ENCODE peak calls at places on chromosome 16, in nine cellular contexts. J is effector memory CD4-positive, alpha-beta T cell; S is mesendoderm; L is PC-3; E is CD8-positive, alpha-beta T cell; X is heart left ventricle; N is Peyer's patch; C is uterus; W is small intestine. Q is an unnamed sample.

GRCh38 chr16:63618896-63619295 is 1503.0 kb downstream of the CDH11 start:
- DNase-seq in C (no peak), L (no peak), N (no peak), X (no peak), S (no peak), E (no peak), J (no peak), W (no peak), Q (no peak)

GRCh38 chr16:47925811-47926460 is 229.9 kb downstream of the ABCC12 start:
- DNase-seq in S (no peak), J (no peak), L (peak), E (no peak), C (no peak), N (no peak), W (no peak), X (no peak), Q (no peak)

GRCh38 chr16:19115148-19116021 is 1.6 kb downstream of the ITPRIPL2 start:
- DNase-seq in W (no peak), E (no peak), L (no peak), C (no peak), J (no peak), X (peak), S (peak), N (no peak), Q (peak)

GRCh38 chr16:48374255-48374654 is 11.0 kb downstream of the SIAH1 start:
- DNase-seq in X (no peak), J (no peak), S (no peak), W (no peak), N (no peak), C (no peak), E (no peak), L (no peak), Q (no peak)

GRCh38 chr16:66926171-66926570 is 836 bp upstream of the RRAD start:
- DNase-seq in C (no peak), X (peak), S (no peak), E (no peak), W (no peak), L (no peak), N (no peak), J (no peak), Q (no peak)

GRCh38 chr16:19583665-19584300 is 28.3 kb downstream of the VPS35L start:
- DNase-seq in J (no peak), C (no peak), S (peak), E (no peak), L (peak), N (peak), W (peak), X (no peak), Q (no peak)

GRCh38 chr16:67245674-67246080 is 1.6 kb downstream of the FHOD1 start:
- DNase-seq in W (peak), S (no peak), J (no peak), N (no peak), X (no peak), L (peak), E (no peak), C (no peak), Q (no peak)

GRCh38 chr16:11410382-11411058 is 65.3 kb downstream of the RMI2 start:
- DNase-seq in X (peak), E (no peak), L (no peak), C (no peak), W (no peak), J (no peak), S (no peak), N (no peak), Q (peak)

GRCh38 chr16:72203401-72203800 is 31.4 kb upstream of the PMFBP1 start:
- DNase-seq in C (no peak), W (no peak), L (peak), X (peak), J (no peak), E (no peak), N (no peak), S (no peak), Q (peak)

GRCh38 chr16:78705694-78706093 is 606.2 kb downstream of the WWOX start:
- DNase-seq in L (peak), W (peak), E (no peak), S (peak), J (no peak), C (no peak), N (no peak), X (no peak), Q (no peak)

GRCh38 chr16:85665929-85666328 is 22.8 kb downstream of the GINS2 start:
- DNase-seq in E (no peak), C (no peak), X (peak), W (no peak), S (no peak), L (no peak), N (no peak), J (no peak), Q (peak)

GRCh38 chr16:23410176-23410575 is 42.8 kb downstream of the COG7 start:
- DNase-seq in C (no peak), E (no peak), L (peak), J (no peak), W (no peak), X (no peak), S (peak), N (no peak), Q (no peak)

GRCh38 chr16:90035902-90036301 is 16.6 kb upstream of the DBNDD1 start:
- DNase-seq in N (no peak), J (no peak), L (no peak), S (peak), C (no peak), E (no peak), W (no peak), X (no peak), Q (no peak)

GRCh38 chr16:76278976-76279375 is 1.8 kb downstream of the CNTNAP4 start:
- DNase-seq in N (no peak), S (peak), J (no peak), E (no peak), W (no peak), L (peak), C (no peak), X (no peak), Q (no peak)

GRCh38 chr16:82033006-82033405 is 2.0 kb upstream of the HSD17B2 start:
- DNase-seq in W (peak), E (no peak), N (no peak), S (no peak), X (no peak), J (no peak), C (no peak), L (no peak), Q (no peak)

GRCh38 chr16:55465077-55465896 is 13.7 kb upstream of the MMP2 start:
- DNase-seq in N (peak), L (peak), C (peak), S (peak), J (peak), W (peak), E (peak), X (peak), Q (peak)

GRCh38 chr16:50151744-50152143 is 1.4 kb upstream of the TENT4B start:
- DNase-seq in W (no peak), E (no peak), N (peak), C (no peak), L (no peak), J (no peak), X (no peak), S (no peak), Q (no peak)

GRCh38 chr16:21997693-21998480 is 3.0 kb downstream of the PDZD9 start:
- DNase-seq in J (no peak), W (peak), L (no peak), E (no peak), S (no peak), N (no peak), C (no peak), X (no peak), Q (no peak)

GRCh38 chr16:11689031-11689840 is 21.0 kb downstream of the SNN start:
- DNase-seq in N (peak), S (no peak), W (no peak), X (no peak), L (no peak), C (no peak), E (no peak), J (no peak), Q (no peak)

GRCh38 chr16:4529085-4530060 is 9.2 kb downstream of the CDIP1 start:
- DNase-seq in J (no peak), S (peak), N (no peak), W (no peak), X (no peak), C (no peak), E (no peak), L (no peak), Q (no peak)

GRCh38 chr16:28192811-28193529 is 18.8 kb downstream of the XPO6 start:
- DNase-seq in W (peak), E (peak), L (no peak), X (no peak), C (no peak), S (no peak), J (peak), N (peak), Q (no peak)

GRCh38 chr16:46712911-46713310 is 23.5 kb downstream of the ORC6 start:
- DNase-seq in X (no peak), J (no peak), E (no peak), W (no peak), C (no peak), L (no peak), S (no peak), N (no peak), Q (no peak)
- H3K27ac ChIP-seq in X (peak), J (no peak), E (no peak), W (no peak), C (no peak), L (no peak), S (no peak), N (no peak), Q (peak)

DNA sequence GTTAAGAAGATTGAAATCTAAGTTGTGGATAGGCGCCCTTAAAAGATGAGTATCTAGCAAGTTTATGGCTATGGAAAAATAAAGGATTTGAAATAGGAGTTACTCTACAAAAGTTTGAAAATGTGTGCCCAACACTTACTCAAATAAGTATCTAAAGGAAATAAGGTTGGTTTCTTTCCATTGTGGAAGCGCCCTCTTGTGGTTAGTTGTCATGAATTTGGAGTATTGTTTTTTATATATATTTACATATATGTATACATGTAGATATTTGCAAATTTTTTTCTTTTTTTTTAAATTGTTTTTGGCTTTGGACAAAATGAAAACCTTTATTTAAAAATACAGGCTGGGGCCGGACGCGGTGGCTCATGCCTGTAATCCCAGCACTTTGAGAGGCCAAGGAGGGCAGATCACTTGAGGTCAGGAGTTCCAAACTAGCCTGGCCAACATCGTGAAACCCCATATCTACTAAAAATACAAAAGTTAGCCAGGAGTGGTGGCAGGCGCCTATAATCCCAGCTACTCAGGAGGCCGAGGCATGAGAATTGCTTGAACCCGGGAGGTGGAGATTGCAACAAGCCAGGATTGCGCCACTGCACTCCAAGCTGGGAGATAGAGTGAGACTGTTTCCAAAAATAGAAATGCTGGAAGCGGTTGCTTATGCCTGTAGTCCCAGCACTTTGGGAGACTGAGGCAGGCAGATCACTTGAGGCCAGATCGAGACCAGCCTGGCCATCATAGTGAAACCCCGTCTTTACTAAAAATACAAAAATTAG is 24.0 kb upstream of the VPS4A start:
- DNase-seq in L (peak), C (peak), E (peak), J (no peak), W (peak), X (peak), N (peak), S (peak), Q (no peak)
- H3K27ac ChIP-seq in L (no peak), C (peak), E (no peak), J (no peak), W (no peak), X (no peak), N (no peak), S (no peak), Q (no peak)

GRCh38 chr16:52095466-52095865 is 451.5 kb downstream of the TOX3 start:
- DNase-seq in E (no peak), J (no peak), C (no peak), L (no peak), N (peak), W (peak), S (no peak), X (no peak), Q (no peak)
- H3K27ac ChIP-seq in E (no peak), J (no peak), C (no peak), L (no peak), N (peak), W (no peak), S (no peak), X (no peak), Q (no peak)

DNA sequence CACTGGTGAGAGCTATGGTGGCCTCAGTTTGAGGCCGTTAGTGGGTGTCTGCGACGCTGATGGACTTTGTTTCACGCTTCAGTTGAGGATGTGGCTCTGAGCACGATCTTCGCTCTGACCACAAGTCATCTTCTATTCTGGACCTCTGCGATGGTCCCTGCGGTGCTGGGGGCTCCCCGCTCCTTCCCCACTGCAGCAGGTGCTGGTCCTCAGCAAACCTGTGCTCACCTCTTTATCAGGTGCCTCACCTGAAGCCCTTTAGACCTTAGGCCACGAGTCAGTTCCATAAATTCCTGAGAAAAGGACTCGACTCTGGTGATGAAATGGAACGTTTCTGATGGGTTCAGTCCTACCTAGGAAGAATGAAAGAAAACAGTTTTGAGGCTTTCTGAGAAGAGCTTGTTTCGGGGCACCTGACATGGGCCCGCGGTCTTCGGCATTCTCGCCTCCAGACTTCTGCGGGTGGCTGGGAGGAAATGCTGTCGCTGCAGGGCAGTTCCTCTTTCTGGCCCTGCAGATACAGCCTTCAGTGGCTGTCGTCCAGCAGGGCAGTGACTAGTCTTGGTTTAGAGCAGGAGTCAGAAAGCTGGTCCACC is 4.7 kb downstream of the KCTD5 start:
- DNase-seq in L (no peak), W (peak), E (peak), C (no peak), J (no peak), X (peak), N (peak), S (no peak), Q (peak)
- H3K27ac ChIP-seq in L (no peak), W (peak), E (peak), C (no peak), J (peak), X (no peak), N (peak), S (no peak), Q (peak)

GRCh38 chr16:57093845-57094564 is 1.6 kb downstream of the CPNE2 start:
- DNase-seq in X (peak), C (no peak), N (peak), W (peak), S (no peak), E (no peak), J (no peak), L (peak), Q (no peak)
- H3K27ac ChIP-seq in X (peak), C (no peak), N (no peak), W (no peak), S (no peak), E (no peak), J (no peak), L (no peak), Q (peak)

GRCh38 chr16:70701596-70701995 is 15.7 kb upstream of the MTSS2 start:
- DNase-seq in E (no peak), S (no peak), L (no peak), N (no peak), C (no peak), W (no peak), J (no peak), X (no peak), Q (no peak)
- H3K27ac ChIP-seq in E (no peak), S (no peak), L (no peak), N (peak), C (peak), W (peak), J (no peak), X (peak), Q (no peak)

GRCh38 chr16:30186782-30187555 is 3.6 kb downstream of the CORO1A start:
- DNase-seq in E (peak), S (peak), N (peak), J (peak), W (peak), L (peak), C (peak), X (peak), Q (peak)
- H3K27ac ChIP-seq in E (peak), S (no peak), N (peak), J (peak), W (peak), L (no peak), C (no peak), X (no peak), Q (peak)

GRCh38 chr16:10189861-10190390 is 7.7 kb upstream of the GRIN2A start:
- DNase-seq in L (no peak), S (no peak), E (no peak), W (no peak), C (no peak), X (no peak), J (no peak), N (no peak), Q (no peak)
- H3K27ac ChIP-seq in L (no peak), S (no peak), E (no peak), W (no peak), C (no peak), X (no peak), J (no peak), N (no peak), Q (no peak)

DNA sequence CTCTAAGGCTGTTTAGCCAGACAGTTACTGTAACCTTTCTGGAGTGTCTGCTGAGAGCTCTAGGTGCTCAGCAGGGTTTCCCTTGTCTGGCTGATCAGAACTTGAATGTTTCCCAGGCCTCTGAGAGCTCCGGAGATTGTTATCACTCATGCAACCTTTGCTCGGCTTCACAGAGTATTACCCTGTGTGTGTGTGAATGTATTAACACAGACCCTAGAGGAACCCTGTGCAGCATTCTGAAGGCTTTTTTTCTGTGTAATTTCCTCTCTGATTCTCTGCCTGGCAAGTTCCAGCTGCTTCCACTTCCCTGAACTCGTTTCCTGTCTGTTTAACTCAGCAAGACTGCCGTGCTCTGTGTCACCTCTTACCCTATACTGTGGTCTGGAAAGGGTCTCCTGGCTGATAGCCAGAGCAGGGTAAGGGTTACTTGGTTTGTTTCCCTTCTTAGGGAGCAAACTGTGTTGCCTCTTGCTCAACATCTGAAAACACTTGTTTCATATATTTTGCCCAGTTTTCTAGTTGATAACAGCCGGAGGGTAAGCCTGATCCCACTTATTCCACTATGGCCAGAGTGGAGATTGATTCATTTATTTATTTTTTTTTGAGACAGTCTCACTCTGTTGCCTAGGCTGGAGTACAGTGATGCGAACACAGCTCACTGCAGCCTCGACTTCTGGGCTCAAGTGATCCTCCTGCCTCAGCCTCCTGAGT is 21.7 kb downstream of the PRMT7 start:
- DNase-seq in X (peak), S (peak), L (no peak), N (peak), E (no peak), J (no peak), W (peak), C (no peak), Q (peak)
- H3K27ac ChIP-seq in X (peak), S (peak), L (no peak), N (peak), E (no peak), J (no peak), W (peak), C (peak), Q (peak)